ENCODE peak calls at places on chromosomes 11 and 22, in six cellular contexts. A is keratinocyte, O is Panc1, Q is neuronal stem cell, F is neural progenitor cell, Z is transverse colon. P is an unnamed sample.

GRCh38 chr11:102196351-102196750 is 86.1 kb downstream of the YAP1 start:
- DNase-seq in Q (no peak), A (no peak), O (no peak), Z (no peak), F (no peak), P (no peak)

GRCh38 chr11:130551388-130551787 is 102.9 kb downstream of the ADAMTS15 start:
- DNase-seq in Q (no peak), F (no peak), A (no peak), Z (no peak), O (no peak), P (no peak)

GRCh38 chr11:37353192-37353591 is 755.2 kb upstream of the RAG2 start:
- DNase-seq in Z (no peak), Q (no peak), O (no peak), F (no peak), A (no peak), P (no peak)

GRCh38 chr22:26617251-26618199 is at the start of gene CRYBB1:
- DNase-seq in Q (peak), O (no peak), Z (peak), A (no peak), F (peak), P (no peak)

GRCh38 chr11:95910638-95911368 is 13.1 kb downstream of the MTMR2 start:
- DNase-seq in Q (no peak), O (no peak), F (no peak), Z (no peak), A (no peak), P (no peak)

GRCh38 chr11:50174189-50174588 is 141.5 kb downstream of the OR4C45 start:
- DNase-seq in A (no peak), F (no peak), O (peak), Z (no peak), Q (no peak), P (no peak)

GRCh38 chr11:65016705-65017104 is 2.7 kb downstream of the ARL2 start:
- DNase-seq in F (no peak), Q (no peak), O (no peak), Z (no peak), A (no peak), P (no peak)

GRCh38 chr11:38448284-38448683 is 1850.2 kb upstream of the RAG2 start:
- DNase-seq in A (no peak), Z (no peak), Q (no peak), F (no peak), O (no peak), P (no peak)

GRCh38 chr11:27456140-27456801 is 16.3 kb downstream of the LGR4 start:
- DNase-seq in O (no peak), A (no peak), Z (no peak), F (no peak), Q (no peak), P (no peak)

GRCh38 chr11:123628936-123629683 is 25.3 kb downstream of the SCN3B start:
- DNase-seq in A (no peak), Z (peak), O (no peak), Q (no peak), F (no peak), P (no peak)

GRCh38 chr11:88315981-88316441 is 21.5 kb downstream of the CTSC start:
- DNase-seq in O (no peak), A (no peak), Q (no peak), Z (no peak), F (no peak), P (no peak)

GRCh38 chr22:21646608-21647590 is 4.8 kb downstream of the SDF2L1 start:
- DNase-seq in A (no peak), F (peak), Q (peak), O (no peak), Z (peak), P (peak)

GRCh38 chr22:41239443-41240128 is 1.1 kb downstream of the CHADL start:
- DNase-seq in O (no peak), F (no peak), A (no peak), Z (no peak), Q (no peak), P (no peak)

GRCh38 chr22:35697142-35697541 is 20.5 kb upstream of the APOL5 start:
- DNase-seq in O (no peak), A (no peak), Z (no peak), F (no peak), Q (no peak), P (no peak)

GRCh38 chr11:68632802-68633201 is 51.5 kb upstream of the GAL start:
- DNase-seq in F (peak), Z (peak), A (no peak), Q (peak), O (peak), P (peak)

DNA sequence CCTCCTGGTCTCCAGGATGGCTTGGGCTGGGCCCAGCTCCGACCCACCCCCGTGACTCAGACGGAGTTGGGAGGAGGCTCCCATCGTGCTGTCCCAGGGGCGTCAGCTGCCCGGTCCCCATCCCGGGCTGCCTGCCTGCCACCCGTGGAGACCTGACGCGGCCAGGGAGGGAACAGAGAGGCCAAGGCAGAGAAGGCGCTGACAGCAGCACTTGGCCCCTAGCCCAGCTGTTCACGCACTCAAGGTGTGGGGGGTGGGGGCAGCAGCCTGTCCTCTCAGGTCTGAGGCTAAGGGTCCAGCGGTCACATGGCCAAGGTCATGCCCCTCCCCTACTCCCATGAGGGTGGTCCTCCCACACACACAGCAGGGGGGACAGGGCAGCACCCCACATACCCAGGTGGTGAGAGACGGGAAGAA is 48.6 kb downstream of the ELFN2 start:
- DNase-seq in A (no peak), F (no peak), Q (no peak), O (no peak), Z (no peak), P (no peak)
- H3K4me3 ChIP-seq in A (no peak), F (no peak), Q (no peak), O (no peak), Z (no peak), P (no peak)

GRCh38 chr11:122319842-122320555 is 204.0 kb upstream of the BLID start:
- DNase-seq in A (no peak), O (no peak), F (peak), Z (no peak), Q (peak), P (no peak)
- H3K4me3 ChIP-seq in A (no peak), O (no peak), F (no peak), Z (no peak), Q (no peak), P (no peak)

GRCh38 chr11:3866836-3867208 is 11.4 kb downstream of the STIM1 start:
- DNase-seq in A (no peak), Z (no peak), O (no peak), F (no peak), Q (no peak), P (no peak)

GRCh38 chr11:3861698-3862097 is 6.2 kb downstream of the STIM1 start:
- DNase-seq in F (no peak), Z (no peak), O (no peak), Q (no peak), A (no peak), P (no peak)

GRCh38 chr11:3866206-3866605 is 10.7 kb downstream of the STIM1 start:
- DNase-seq in O (no peak), Q (no peak), A (no peak), Z (no peak), F (no peak), P (no peak)

GRCh38 chr11:3865388-3866193 is 10.1 kb downstream of the STIM1 start:
- DNase-seq in O (no peak), Z (no peak), Q (no peak), A (peak), F (no peak), P (no peak)

DNA sequence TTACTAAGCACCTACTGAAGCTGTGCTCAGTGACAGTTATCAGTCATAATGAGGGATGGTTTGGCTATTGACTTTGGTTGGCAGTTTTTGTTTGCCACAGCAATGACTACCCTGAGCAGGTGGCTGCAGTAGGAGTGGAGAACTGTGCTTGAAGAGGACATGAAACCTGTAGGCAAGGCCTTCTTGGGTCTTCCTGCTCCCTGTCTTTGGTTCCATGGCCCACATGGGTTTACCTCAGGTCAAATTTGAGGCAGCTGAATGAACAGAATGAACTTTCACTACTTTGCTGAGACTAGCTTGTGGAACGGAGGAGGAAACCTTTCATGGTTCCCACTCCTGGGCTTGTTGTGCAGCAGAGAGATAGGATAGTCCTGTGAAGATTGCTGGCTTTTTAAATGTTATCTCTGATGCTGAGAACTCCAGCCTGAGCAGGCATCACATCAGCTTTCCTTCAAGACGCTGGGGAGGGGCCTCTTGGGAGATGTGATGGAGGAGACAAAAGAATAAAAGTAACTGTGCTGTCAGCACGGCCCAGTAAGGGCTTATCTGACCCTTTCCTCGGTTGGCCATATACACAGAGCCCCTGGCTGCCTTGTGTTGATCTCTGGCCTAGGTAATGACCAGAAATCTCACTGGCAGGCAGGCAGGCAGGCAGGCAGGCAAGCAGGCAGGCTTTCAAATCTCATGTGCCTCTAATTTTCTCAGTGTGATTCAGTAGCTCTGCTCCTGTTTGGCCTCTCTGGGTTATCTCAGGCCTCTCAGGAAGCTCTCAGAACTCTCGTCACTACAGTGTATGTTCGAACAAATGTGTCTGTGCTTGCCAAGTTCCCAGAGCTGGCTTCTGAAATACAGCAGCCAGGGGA is 12.0 kb downstream of the STIM1 start:
- DNase-seq in O (no peak), A (no peak), F (no peak), Q (no peak), Z (no peak), P (no peak)
- H3K4me3 ChIP-seq in O (no peak), A (no peak), F (no peak), Q (no peak), Z (no peak), P (no peak)

GRCh38 chr11:34055218-34056000 is 3.9 kb downstream of the CAPRIN1 start:
- DNase-seq in F (no peak), Z (no peak), O (no peak), Q (no peak), A (no peak), P (no peak)
- H3K4me3 ChIP-seq in F (peak), Z (no peak), O (no peak), Q (no peak), A (no peak), P (peak)

DNA sequence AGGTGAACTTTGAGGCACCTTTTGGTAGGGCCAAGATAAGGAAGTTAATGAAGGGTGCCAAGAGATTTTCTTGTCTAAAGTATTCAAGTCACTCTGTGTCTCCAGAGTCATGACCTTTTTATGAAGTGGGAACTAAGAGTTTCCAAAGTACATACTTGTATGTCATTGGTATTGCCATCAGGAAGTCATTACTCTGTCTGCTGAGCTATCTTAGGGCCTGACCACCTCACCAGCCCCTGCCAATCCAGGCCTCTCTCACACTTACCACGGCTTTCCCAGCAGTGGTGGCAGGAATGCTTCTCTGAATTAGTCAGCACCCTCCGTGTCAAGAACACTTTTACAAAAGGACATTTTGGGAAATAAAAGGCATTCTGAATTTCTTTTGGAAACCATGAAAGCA is 192.8 kb upstream of the MTNR1B start:
- DNase-seq in Q (no peak), Z (no peak), F (no peak), A (no peak), O (no peak), P (no peak)
- H3K4me3 ChIP-seq in Q (no peak), Z (no peak), F (no peak), A (no peak), O (no peak), P (no peak)

GRCh38 chr22:19523240-19524169 is 705 bp downstream of the CLDN5 start:
- DNase-seq in A (no peak), F (peak), O (no peak), Q (peak), Z (no peak), P (no peak)
- H3K4me3 ChIP-seq in A (peak), F (peak), O (peak), Q (peak), Z (peak), P (no peak)